ENCODE peak calls at places on chromosomes 3 and 15, in four cellular contexts. R is H1, S is K562, X is HepG2. Z is an unnamed sample.

GRCh38 chr3:141331370-141332318 is 36.7 kb upstream of the ZBTB38 start:
- DNase-seq in S (peak), X (peak), R (no peak), Z (peak)

GRCh38 chr15:98682992-98683701 is 34.8 kb downstream of the IGF1R start:
- DNase-seq in X (no peak), S (no peak), R (no peak), Z (no peak)

GRCh38 chr3:133374706-133375105 is 25.1 kb upstream of the BFSP2 start:
- DNase-seq in X (no peak), R (no peak), S (no peak), Z (no peak)

GRCh38 chr3:149989307-149989706 is 18.6 kb upstream of the PFN2 start:
- DNase-seq in X (no peak), R (no peak), S (no peak), Z (no peak)

GRCh38 chr3:194988495-194989165 is 282.3 kb downstream of the XXYLT1 start:
- DNase-seq in X (no peak), R (peak), S (no peak), Z (no peak)

GRCh38 chr3:53834429-53835095 is 11.7 kb downstream of the CHDH start:
- DNase-seq in R (no peak), S (no peak), X (no peak), Z (no peak)

GRCh38 chr3:169138849-169139416 is 524.6 kb downstream of the MECOM start:
- DNase-seq in R (no peak), X (no peak), S (no peak), Z (no peak)

GRCh38 chr15:43799209-43799944 is 643 bp downstream of the SERINC4 start:
- DNase-seq in R (no peak), X (no peak), S (no peak), Z (no peak)

GRCh38 chr3:183906234-183906921 is 21.7 kb upstream of the PARL start:
- DNase-seq in X (no peak), R (no peak), S (no peak), Z (no peak)

GRCh38 chr15:95598456-95598855 is 732.0 kb upstream of the NR2F2 start:
- DNase-seq in R (no peak), S (no peak), X (no peak), Z (no peak)

GRCh38 chr3:123489400-123490004 is 40.6 kb upstream of the ADCY5 start:
- DNase-seq in X (peak), R (peak), S (peak), Z (peak)

GRCh38 chr15:59379524-59379923 is 6.9 kb upstream of the MYO1E start:
- DNase-seq in R (no peak), X (no peak), S (no peak), Z (no peak)

GRCh38 chr3:151219056-151219455 is 16.0 kb upstream of the GPR171 start:
- DNase-seq in S (no peak), X (no peak), R (no peak), Z (peak)

GRCh38 chr3:194330160-194330559 is 21.0 kb downstream of the CPN2 start:
- DNase-seq in R (no peak), S (no peak), X (no peak), Z (no peak)

GRCh38 chr3:2540115-2540514 is 441.4 kb downstream of the CNTN4 start:
- DNase-seq in S (no peak), X (no peak), R (no peak), Z (no peak)

GRCh38 chr3:186411994-186412393 is 50.0 kb upstream of the DGKG start:
- DNase-seq in X (no peak), S (no peak), R (no peak), Z (no peak)

GRCh38 chr3:180870008-180870733 is 42.3 kb upstream of the FXR1 start:
- DNase-seq in R (peak), X (no peak), S (peak), Z (no peak)

GRCh38 chr15:101615986-101616848 is 36.0 kb downstream of the TM2D3 start:
- DNase-seq in X (peak), S (peak), R (peak), Z (peak)

GRCh38 chr3:67790043-67790442 is 135.6 kb upstream of the SUCLG2 start:
- DNase-seq in R (peak), X (peak), S (peak), Z (peak)

GRCh38 chr3:86965180-86965579 is 25.8 kb downstream of the VGLL3 start:
- DNase-seq in X (no peak), R (no peak), S (no peak), Z (no peak)

GRCh38 chr3:128425142-128425845 is 41.4 kb downstream of the DNAJB8 start:
- DNase-seq in S (no peak), R (no peak), X (no peak), Z (no peak)
- TF ChIP-seq RNF2 in S (no peak), R (no peak), X (no peak), Z (no peak)

GRCh38 chr3:119529883-119530282 is 29.5 kb downstream of the CD80 start:
- DNase-seq in S (no peak), R (no peak), X (no peak), Z (no peak)

GRCh38 chr3:119530418-119530817 is 29.0 kb downstream of the CD80 start:
- DNase-seq in X (no peak), S (no peak), R (no peak), Z (no peak)

GRCh38 chr3:119527731-119528130 is 29.4 kb downstream of the TIMMDC1 start:
- DNase-seq in X (no peak), R (no peak), S (no peak), Z (no peak)

DNA sequence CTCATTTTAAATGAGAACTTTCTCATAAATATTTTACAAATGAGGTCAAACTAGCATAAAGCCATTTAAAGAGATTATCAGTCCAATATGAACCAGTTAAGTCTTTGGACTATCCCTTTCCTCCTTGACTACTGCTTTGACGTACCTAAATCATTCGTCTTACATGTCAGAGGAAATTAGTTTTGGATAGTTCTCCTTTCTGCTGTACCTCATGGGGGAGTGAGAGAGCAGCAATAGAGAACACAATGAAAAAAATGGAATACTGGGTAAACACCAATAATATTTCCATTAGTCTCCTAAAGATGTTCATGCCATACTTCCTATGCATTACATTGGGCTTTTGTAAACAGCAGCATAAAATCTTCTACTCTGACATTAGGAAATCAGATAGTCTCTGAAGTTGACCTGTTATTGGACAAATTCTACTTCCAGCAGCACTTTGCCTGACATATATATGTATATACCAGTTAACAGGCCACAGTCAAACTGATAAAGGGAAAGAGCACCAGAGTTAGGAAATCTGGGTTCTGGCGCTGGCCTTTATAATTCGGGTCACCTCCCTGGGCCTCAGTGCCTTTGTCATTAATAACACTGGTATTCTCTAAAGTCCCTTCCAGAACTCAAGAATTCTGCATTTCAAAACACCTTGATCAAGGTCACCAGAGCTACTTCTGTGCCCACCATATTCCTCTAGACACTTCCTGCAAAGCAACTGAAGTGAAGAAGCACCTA is 26.8 kb downstream of the TIMMDC1 start:
- DNase-seq in S (no peak), R (no peak), X (no peak), Z (no peak)
- TF ChIP-seq RNF2 in S (no peak), R (no peak), X (no peak), Z (no peak)

DNA sequence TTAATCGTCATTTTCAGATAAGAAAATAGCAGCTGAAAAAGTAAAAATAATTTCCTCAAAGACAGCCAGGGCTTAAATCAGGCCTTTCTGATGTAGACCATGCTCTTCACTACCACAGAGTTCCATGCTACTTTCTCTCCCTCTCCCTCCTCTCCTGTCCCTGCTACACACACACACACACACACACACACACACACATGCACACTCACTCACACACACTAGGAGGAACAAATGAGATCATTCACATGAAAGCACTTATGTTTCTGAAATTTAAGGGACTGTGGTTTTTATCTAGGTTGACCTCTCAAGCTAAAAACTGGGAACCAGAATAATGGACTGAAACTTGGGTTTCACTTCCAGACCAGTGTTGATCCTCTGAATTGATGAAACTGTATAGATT is 4.1 kb upstream of the PSMA4 start:
- DNase-seq in S (no peak), X (no peak), R (no peak), Z (no peak)
- TF ChIP-seq RNF2 in S (no peak), X (no peak), R (no peak), Z (no peak)

DNA sequence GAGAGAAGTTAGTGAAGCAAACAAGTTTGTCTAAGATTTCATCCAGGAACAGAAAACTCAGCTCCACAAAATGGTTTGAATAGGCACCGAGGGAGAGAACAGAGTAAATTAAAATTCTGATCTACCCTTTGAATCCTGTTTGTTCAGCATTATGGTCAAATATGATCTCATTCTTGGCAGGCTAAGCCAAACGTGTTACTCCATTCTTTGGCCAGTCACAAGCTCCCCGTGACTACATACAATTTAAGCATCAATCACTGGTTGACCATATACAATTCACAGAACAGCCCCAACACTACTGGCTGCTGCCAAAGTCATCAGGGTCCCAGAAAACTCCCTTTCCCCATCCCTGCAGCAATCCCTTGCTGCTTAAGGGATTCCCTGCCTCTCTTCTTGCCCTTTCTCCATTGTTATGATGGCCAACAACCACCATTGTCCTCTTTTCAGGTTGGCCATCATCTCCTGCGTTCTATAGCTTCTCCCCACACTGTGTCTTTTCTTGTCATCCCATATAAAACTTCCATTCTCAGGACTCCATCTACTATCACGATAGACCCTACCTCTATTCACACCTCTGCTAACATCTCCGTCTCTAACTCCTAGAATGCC is 46.3 kb downstream of the GOLIM4 start:
- DNase-seq in S (no peak), X (no peak), R (no peak), Z (no peak)
- TF ChIP-seq RNF2 in S (no peak), X (no peak), R (no peak), Z (no peak)